ENCODE peak calls at places on chromosome 18, in nine cellular contexts. One of them, this sample, is unnamed.

GRCh38 chr18:8020133-8020846 is 453.2 kb downstream of the PTPRM start:
- DNase-seq in suprapubic skin: no peak
- DNase-seq in PC-9: no peak
- DNase-seq in CD8-positive, alpha-beta T cell: no peak
- DNase-seq in brain microvascular endothelial cell: no peak
- DNase-seq in neural progenitor cell: no peak
- DNase-seq in stomach: no peak
- DNase-seq in GM06990: no peak
- DNase-seq in HCT116: no peak
- DNase-seq in this sample: no peak

GRCh38 chr18:62878305-62878704 is 163.0 kb downstream of the PHLPP1 start:
- DNase-seq in stomach: no peak
- DNase-seq in CD8-positive, alpha-beta T cell: no peak
- DNase-seq in brain microvascular endothelial cell: no peak
- DNase-seq in HCT116: no peak
- DNase-seq in neural progenitor cell: no peak
- DNase-seq in suprapubic skin: no peak
- DNase-seq in PC-9: no peak
- DNase-seq in GM06990: no peak
- DNase-seq in this sample: no peak

GRCh38 chr18:10045296-10045891 is 131.6 kb downstream of the VAPA start:
- DNase-seq in GM06990: no peak
- DNase-seq in HCT116: no peak
- DNase-seq in brain microvascular endothelial cell: no peak
- DNase-seq in stomach: no peak
- DNase-seq in suprapubic skin: no peak
- DNase-seq in CD8-positive, alpha-beta T cell: no peak
- DNase-seq in neural progenitor cell: no peak
- DNase-seq in PC-9: no peak
- DNase-seq in this sample: no peak

GRCh38 chr18:9700261-9700796 is 7.8 kb upstream of the RAB31 start:
- DNase-seq in neural progenitor cell: no peak
- DNase-seq in brain microvascular endothelial cell: peak; percentile 32
- DNase-seq in HCT116: no peak
- DNase-seq in CD8-positive, alpha-beta T cell: no peak
- DNase-seq in suprapubic skin: no peak
- DNase-seq in GM06990: no peak
- DNase-seq in stomach: no peak
- DNase-seq in PC-9: no peak
- DNase-seq in this sample: no peak

GRCh38 chr18:68665623-68666022 is 49.3 kb downstream of the TMX3 start:
- DNase-seq in brain microvascular endothelial cell: no peak
- DNase-seq in suprapubic skin: no peak
- DNase-seq in CD8-positive, alpha-beta T cell: no peak
- DNase-seq in neural progenitor cell: no peak
- DNase-seq in HCT116: no peak
- DNase-seq in PC-9: no peak
- DNase-seq in stomach: no peak
- DNase-seq in GM06990: no peak
- DNase-seq in this sample: no peak

GRCh38 chr18:13608791-13609552 is 117.4 kb downstream of the FAM210A start:
- DNase-seq in stomach: no peak
- DNase-seq in neural progenitor cell: no peak
- DNase-seq in brain microvascular endothelial cell: no peak
- DNase-seq in PC-9: no peak
- DNase-seq in suprapubic skin: no peak
- DNase-seq in HCT116: no peak
- DNase-seq in GM06990: no peak
- DNase-seq in CD8-positive, alpha-beta T cell: peak; percentile 70
- DNase-seq in this sample: no peak

GRCh38 chr18:616380-616995 is 19.7 kb downstream of the CLUL1 start:
- DNase-seq in HCT116: peak; percentile 35
- DNase-seq in brain microvascular endothelial cell: no peak
- DNase-seq in suprapubic skin: no peak
- DNase-seq in neural progenitor cell: peak; percentile 47
- DNase-seq in PC-9: no peak
- DNase-seq in GM06990: no peak
- DNase-seq in CD8-positive, alpha-beta T cell: no peak
- DNase-seq in stomach: no peak
- DNase-seq in this sample: no peak

GRCh38 chr18:475202-475624 is 25.3 kb downstream of the COLEC12 start:
- DNase-seq in GM06990: no peak
- DNase-seq in PC-9: no peak
- DNase-seq in stomach: no peak
- DNase-seq in brain microvascular endothelial cell: peak; percentile 58
- DNase-seq in neural progenitor cell: no peak
- DNase-seq in CD8-positive, alpha-beta T cell: no peak
- DNase-seq in HCT116: no peak
- DNase-seq in suprapubic skin: no peak
- DNase-seq in this sample: no peak

GRCh38 chr18:41146301-41146700 is 808.7 kb upstream of the PIK3C3 start:
- DNase-seq in brain microvascular endothelial cell: no peak
- DNase-seq in GM06990: no peak
- DNase-seq in neural progenitor cell: peak; percentile 48
- DNase-seq in stomach: no peak
- DNase-seq in PC-9: no peak
- DNase-seq in suprapubic skin: no peak
- DNase-seq in CD8-positive, alpha-beta T cell: no peak
- DNase-seq in HCT116: no peak
- DNase-seq in this sample: no peak

GRCh38 chr18:14958701-14959100 is 210.7 kb downstream of the ANKRD30B start:
- DNase-seq in neural progenitor cell: no peak
- DNase-seq in stomach: no peak
- DNase-seq in CD8-positive, alpha-beta T cell: no peak
- DNase-seq in PC-9: no peak
- DNase-seq in brain microvascular endothelial cell: no peak
- DNase-seq in HCT116: no peak
- DNase-seq in suprapubic skin: no peak
- DNase-seq in GM06990: no peak
- DNase-seq in this sample: no peak

GRCh38 chr18:47932170-47932569 is 1.7 kb upstream of the SMAD2 start:
- DNase-seq in HCT116: no peak
- DNase-seq in PC-9: no peak
- DNase-seq in CD8-positive, alpha-beta T cell: no peak
- DNase-seq in stomach: no peak
- DNase-seq in suprapubic skin: no peak
- DNase-seq in GM06990: no peak
- DNase-seq in brain microvascular endothelial cell: no peak
- DNase-seq in neural progenitor cell: no peak
- DNase-seq in this sample: no peak

GRCh38 chr18:24214913-24215312 is 76.1 kb downstream of the CABYR start:
- DNase-seq in stomach: no peak
- DNase-seq in GM06990: no peak
- DNase-seq in brain microvascular endothelial cell: no peak
- DNase-seq in PC-9: no peak
- DNase-seq in neural progenitor cell: no peak
- DNase-seq in suprapubic skin: no peak
- DNase-seq in CD8-positive, alpha-beta T cell: no peak
- DNase-seq in HCT116: no peak
- DNase-seq in this sample: no peak

GRCh38 chr18:1002653-1003178 is 98.0 kb downstream of the ADCYAP1 start:
- DNase-seq in PC-9: no peak
- DNase-seq in neural progenitor cell: no peak
- DNase-seq in GM06990: no peak
- DNase-seq in CD8-positive, alpha-beta T cell: no peak
- DNase-seq in suprapubic skin: no peak
- DNase-seq in HCT116: no peak
- DNase-seq in brain microvascular endothelial cell: no peak
- DNase-seq in stomach: no peak
- DNase-seq in this sample: peak; percentile 38

GRCh38 chr18:3466872-3467271 is 16.9 kb downstream of the TGIF1 start:
- DNase-seq in HCT116: no peak
- DNase-seq in brain microvascular endothelial cell: no peak
- DNase-seq in stomach: no peak
- DNase-seq in suprapubic skin: no peak
- DNase-seq in GM06990: no peak
- DNase-seq in CD8-positive, alpha-beta T cell: no peak
- DNase-seq in PC-9: no peak
- DNase-seq in neural progenitor cell: peak; percentile 30
- DNase-seq in this sample: no peak

GRCh38 chr18:39749154-39749553 is 2183.6 kb upstream of the CELF4 start:
- DNase-seq in HCT116: no peak
- DNase-seq in CD8-positive, alpha-beta T cell: no peak
- DNase-seq in neural progenitor cell: no peak
- DNase-seq in PC-9: no peak
- DNase-seq in suprapubic skin: no peak
- DNase-seq in stomach: no peak
- DNase-seq in GM06990: no peak
- DNase-seq in brain microvascular endothelial cell: no peak
- DNase-seq in this sample: no peak

GRCh38 chr18:52341617-52342381 is 1.8 kb downstream of the DCC start:
- DNase-seq in neural progenitor cell: peak; percentile 73
- DNase-seq in suprapubic skin: no peak
- DNase-seq in GM06990: peak; percentile 21
- DNase-seq in PC-9: no peak
- DNase-seq in CD8-positive, alpha-beta T cell: no peak
- DNase-seq in stomach: no peak
- DNase-seq in HCT116: no peak
- DNase-seq in brain microvascular endothelial cell: no peak
- DNase-seq in this sample: no peak

GRCh38 chr18:49843778-49844625 is 30.7 kb upstream of the ACAA2 start:
- DNase-seq in brain microvascular endothelial cell: no peak
- DNase-seq in suprapubic skin: no peak
- DNase-seq in stomach: no peak
- DNase-seq in CD8-positive, alpha-beta T cell: no peak
- DNase-seq in PC-9: no peak
- DNase-seq in GM06990: no peak
- DNase-seq in HCT116: no peak
- DNase-seq in neural progenitor cell: no peak
- DNase-seq in this sample: no peak

GRCh38 chr18:43648002-43648401 is 370.7 kb upstream of the SYT4 start:
- DNase-seq in GM06990: no peak
- DNase-seq in CD8-positive, alpha-beta T cell: no peak
- DNase-seq in neural progenitor cell: no peak
- DNase-seq in stomach: no peak
- DNase-seq in suprapubic skin: no peak
- DNase-seq in HCT116: no peak
- DNase-seq in brain microvascular endothelial cell: no peak
- DNase-seq in PC-9: no peak
- DNase-seq in this sample: no peak
- TF ChIP-seq CTCF in GM06990: no peak
- TF ChIP-seq CTCF in CD8-positive, alpha-beta T cell: no peak
- TF ChIP-seq CTCF in neural progenitor cell: no peak
- TF ChIP-seq CTCF in stomach: no peak
- TF ChIP-seq CTCF in suprapubic skin: no peak
- TF ChIP-seq CTCF in HCT116: no peak
- TF ChIP-seq CTCF in brain microvascular endothelial cell: peak; percentile 53
- TF ChIP-seq CTCF in PC-9: no peak
- TF ChIP-seq CTCF in this sample: no peak

GRCh38 chr18:51185075-51185474 is 12.4 kb downstream of the MEX3C start:
- DNase-seq in suprapubic skin: no peak
- DNase-seq in neural progenitor cell: no peak
- DNase-seq in stomach: no peak
- DNase-seq in GM06990: no peak
- DNase-seq in HCT116: no peak
- DNase-seq in brain microvascular endothelial cell: no peak
- DNase-seq in CD8-positive, alpha-beta T cell: no peak
- DNase-seq in PC-9: no peak
- DNase-seq in this sample: no peak
- H3K36me3 ChIP-seq in suprapubic skin: no peaks in the 10 kb centered on the region
- H3K36me3 ChIP-seq in neural progenitor cell: no peaks in the 10 kb centered on the region
- H3K36me3 ChIP-seq in stomach: no peaks in the 10 kb centered on the region
- H3K36me3 ChIP-seq in GM06990: peaks cover 1% of the 10 kb centered on the region
- H3K36me3 ChIP-seq in HCT116: no peaks in the 10 kb centered on the region
- H3K36me3 ChIP-seq in brain microvascular endothelial cell: no peaks in the 10 kb centered on the region
- H3K36me3 ChIP-seq in CD8-positive, alpha-beta T cell: no peaks in the 10 kb centered on the region
- H3K36me3 ChIP-seq in PC-9: no peaks in the 10 kb centered on the region
- H3K36me3 ChIP-seq in this sample: no peaks in the 10 kb centered on the region

GRCh38 chr18:45775241-45775676 is 50.2 kb upstream of the SIGLEC15 start:
- DNase-seq in brain microvascular endothelial cell: peak; percentile 45
- DNase-seq in neural progenitor cell: peak; percentile 13
- DNase-seq in suprapubic skin: peak; percentile 87
- DNase-seq in stomach: peak; percentile 77
- DNase-seq in CD8-positive, alpha-beta T cell: peak; percentile 53
- DNase-seq in PC-9: peak; percentile 64
- DNase-seq in HCT116: peak; percentile 69
- DNase-seq in GM06990: peak; percentile 74
- DNase-seq in this sample: no peak
- H3K4me3 ChIP-seq in brain microvascular endothelial cell: peak overlapping the region; percentile 58
- H3K4me3 ChIP-seq in neural progenitor cell: peak overlapping the region; percentile 32
- H3K4me3 ChIP-seq in suprapubic skin: peak overlapping the region; percentile 70
- H3K4me3 ChIP-seq in stomach: peak overlapping the region; percentile 56
- H3K4me3 ChIP-seq in CD8-positive, alpha-beta T cell: peak overlapping the region; percentile 65
- H3K4me3 ChIP-seq in PC-9: peak overlapping the region; percentile 71
- H3K4me3 ChIP-seq in HCT116: peak overlapping the region; percentile 65
- H3K4me3 ChIP-seq in GM06990: peak overlapping the region; percentile 69
- H3K4me3 ChIP-seq in this sample: peak overlapping the region; percentile 47

GRCh38 chr18:77754475-77755044 is 504.9 kb downstream of the GALR1 start:
- DNase-seq in PC-9: no peak
- DNase-seq in CD8-positive, alpha-beta T cell: no peak
- DNase-seq in HCT116: no peak
- DNase-seq in stomach: no peak
- DNase-seq in neural progenitor cell: no peak
- DNase-seq in suprapubic skin: no peak
- DNase-seq in GM06990: no peak
- DNase-seq in brain microvascular endothelial cell: no peak
- DNase-seq in this sample: no peak

DNA sequence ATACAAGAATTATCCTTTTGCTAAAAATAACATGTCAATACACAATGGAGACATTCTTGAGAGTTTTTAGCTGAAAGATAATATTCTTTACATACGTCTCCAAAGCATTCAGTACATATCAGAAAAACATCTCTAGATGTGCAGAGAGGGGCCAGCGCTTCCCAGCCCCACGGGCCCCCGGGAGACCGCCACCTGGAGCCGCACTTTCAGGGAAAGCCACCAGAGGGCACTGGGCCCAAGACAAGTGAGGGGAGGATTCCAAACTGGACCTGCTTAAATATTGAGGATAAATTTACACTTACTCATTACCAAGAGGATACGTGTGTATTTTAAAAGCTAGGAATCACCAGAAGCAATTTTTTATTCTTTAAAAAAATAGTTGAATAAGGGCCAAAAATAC is 499.5 kb downstream of the GALR1 start:
- DNase-seq in GM06990: no peak
- DNase-seq in stomach: no peak
- DNase-seq in CD8-positive, alpha-beta T cell: no peak
- DNase-seq in neural progenitor cell: peak; percentile 51
- DNase-seq in brain microvascular endothelial cell: no peak
- DNase-seq in HCT116: no peak
- DNase-seq in PC-9: peak; percentile 2
- DNase-seq in suprapubic skin: no peak
- DNase-seq in this sample: no peak
- TF ChIP-seq CTCF in GM06990: peak; percentile 57
- TF ChIP-seq CTCF in stomach: peak; percentile 8
- TF ChIP-seq CTCF in CD8-positive, alpha-beta T cell: no peak
- TF ChIP-seq CTCF in neural progenitor cell: peak; percentile 80
- TF ChIP-seq CTCF in brain microvascular endothelial cell: peak; percentile 37
- TF ChIP-seq CTCF in HCT116: peak; percentile 41
- TF ChIP-seq CTCF in PC-9: peak; percentile 66
- TF ChIP-seq CTCF in suprapubic skin: peak; percentile 57
- TF ChIP-seq CTCF in this sample: peak; percentile 61

DNA sequence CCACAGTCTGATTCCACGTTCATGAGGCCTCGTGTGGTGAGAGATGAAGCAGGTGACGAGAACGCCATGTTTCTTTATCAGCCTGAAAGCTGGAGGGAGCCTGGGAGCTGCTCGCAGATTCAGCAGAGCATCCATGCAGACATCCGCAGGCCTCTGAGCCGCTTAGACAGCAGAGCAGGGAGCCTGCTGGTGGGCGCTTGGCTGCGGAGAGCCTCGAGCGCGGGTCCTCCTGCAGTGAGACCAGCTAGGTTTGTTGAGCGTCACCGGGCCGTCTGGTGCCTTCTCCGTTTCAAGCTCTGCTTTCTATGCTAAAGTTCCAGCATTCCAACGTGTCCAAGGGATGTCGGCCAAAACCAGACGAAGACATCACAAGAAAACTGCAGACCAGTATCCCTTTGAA is 27.6 kb downstream of the CTDP1 start:
- DNase-seq in CD8-positive, alpha-beta T cell: no peak
- DNase-seq in stomach: no peak
- DNase-seq in suprapubic skin: no peak
- DNase-seq in GM06990: no peak
- DNase-seq in neural progenitor cell: no peak
- DNase-seq in HCT116: no peak
- DNase-seq in PC-9: no peak
- DNase-seq in brain microvascular endothelial cell: no peak
- DNase-seq in this sample: no peak
- H3K36me3 ChIP-seq in CD8-positive, alpha-beta T cell: peaks cover 19% of the 10 kb centered on the region
- H3K36me3 ChIP-seq in stomach: peaks cover 26% of the 10 kb centered on the region
- H3K36me3 ChIP-seq in suprapubic skin: peaks cover 80% of the 10 kb centered on the region
- H3K36me3 ChIP-seq in GM06990: peaks cover 34% of the 10 kb centered on the region
- H3K36me3 ChIP-seq in neural progenitor cell: no peaks in the 10 kb centered on the region
- H3K36me3 ChIP-seq in HCT116: peaks cover 4% of the 10 kb centered on the region
- H3K36me3 ChIP-seq in PC-9: no peaks in the 10 kb centered on the region
- H3K36me3 ChIP-seq in brain microvascular endothelial cell: peaks cover 28% of the 10 kb centered on the region
- H3K36me3 ChIP-seq in this sample: no peaks in the 10 kb centered on the region